ENCODE peak calls at places on chromosomes 7 and 10, in four cellular contexts. I, Q, G and O are unnamed samples.

GRCh38 chr10:110305767-110306451 is 1.2 kb upstream of the SMNDC1 start:
- DNase-seq in Q (no peak), I (peak), G (peak), O (no peak)

GRCh38 chr7:47807756-47808155 is 140.5 kb downstream of the PKD1L1 start:
- DNase-seq in G (no peak), Q (no peak), I (no peak), O (no peak)

GRCh38 chr7:156607332-156608175 is 33.0 kb upstream of the RNF32 start:
- DNase-seq in I (no peak), Q (no peak), G (no peak), O (no peak)

GRCh38 chr7:30521532-30521931 is 16.9 kb upstream of the GGCT start:
- DNase-seq in I (no peak), Q (no peak), G (no peak), O (no peak)

GRCh38 chr10:132926777-132927650 is 15.4 kb downstream of the CFAP46 start:
- DNase-seq in G (no peak), I (no peak), Q (no peak), O (no peak)

GRCh38 chr10:133391249-133391635 is 2.7 kb upstream of the MTG1 start:
- DNase-seq in Q (no peak), I (no peak), G (no peak), O (no peak)

GRCh38 chr10:84095821-84096497 is 43.4 kb upstream of the GHITM start:
- DNase-seq in Q (no peak), I (no peak), G (no peak), O (no peak)

GRCh38 chr7:4706384-4707032 is 24.4 kb downstream of the FOXK1 start:
- DNase-seq in I (no peak), G (no peak), Q (peak), O (no peak)

GRCh38 chr7:50612704-50613103 is 47.5 kb upstream of the DDC start:
- DNase-seq in G (no peak), Q (no peak), I (no peak), O (no peak)
- TF ChIP-seq JUND in G (no peak), Q (no peak), I (no peak), O (no peak)

DNA sequence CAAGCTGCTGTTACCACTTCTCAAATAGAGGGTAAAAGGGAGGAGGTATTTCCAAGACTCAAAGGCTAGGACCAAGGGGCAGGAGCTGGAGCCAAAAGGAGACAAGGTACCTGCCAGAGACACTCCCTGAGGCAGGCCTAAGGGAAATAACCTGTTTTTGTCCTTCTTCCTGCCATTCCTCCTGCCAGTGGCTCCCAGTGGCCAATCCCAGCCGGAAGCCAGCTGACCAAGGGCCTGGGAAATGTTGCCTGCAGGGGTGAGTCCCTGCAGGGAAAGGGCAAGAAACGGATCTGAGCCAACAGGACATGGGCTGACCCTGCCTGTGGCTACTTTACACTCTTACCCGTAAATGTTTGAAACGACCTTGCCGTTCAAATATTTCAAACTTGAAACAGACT is 3.5 kb downstream of the CYTH3 start:
- DNase-seq in Q (no peak), G (no peak), I (no peak), O (peak)
- TF ChIP-seq JUND in Q (no peak), G (no peak), I (no peak), O (no peak)

GRCh38 chr7:21690717-21691116 is 147.9 kb downstream of the DNAH11 start:
- DNase-seq in I (no peak), G (no peak), Q (no peak), O (peak)
- TF ChIP-seq JUND in I (no peak), G (no peak), Q (no peak), O (no peak)

DNA sequence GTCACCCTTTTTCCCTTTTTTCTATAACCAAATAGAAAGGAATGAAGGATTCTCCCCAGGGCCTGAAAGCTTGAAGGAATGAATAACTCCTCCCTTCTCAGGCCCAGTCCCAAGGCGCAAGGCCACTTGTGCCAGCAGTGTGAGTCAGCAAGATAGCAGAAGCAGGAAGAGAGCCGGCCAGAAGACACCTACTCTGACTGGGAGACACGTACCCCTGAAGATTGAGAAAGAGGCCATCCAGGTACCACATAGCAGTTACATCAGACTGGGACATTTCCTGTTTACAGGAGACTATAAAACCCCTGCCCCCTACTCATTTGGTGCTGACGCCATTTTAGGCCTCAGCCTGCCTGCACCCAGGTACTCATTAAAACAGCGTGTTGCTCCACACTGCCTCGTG is 65.5 kb downstream of the LRRC17 start:
- DNase-seq in Q (no peak), I (peak), G (no peak), O (no peak)
- TF ChIP-seq JUND in Q (no peak), I (peak), G (no peak), O (no peak)

GRCh38 chr10:114525368-114525949 is 121.2 kb upstream of the AFAP1L2 start:
- DNase-seq in I (no peak), G (no peak), Q (no peak), O (no peak)
- TF ChIP-seq JUND in I (no peak), G (no peak), Q (no peak), O (no peak)